ENCODE peak calls at places on chromosomes 12 and 14, in five cellular contexts. F is breast epithelium, Z is suprapubic skin, P is esophagus muscularis mucosa, N is sigmoid colon. D is an unnamed sample.

GRCh38 chr12:123034022-123034541 is 53.6 kb downstream of the ARL6IP4 start:
- DNase-seq in F (no peak), Z (no peak), P (no peak), N (no peak), D (no peak)

GRCh38 chr12:104506691-104507401 is 50.1 kb downstream of the CHST11 start:
- DNase-seq in F (no peak), Z (no peak), P (no peak), N (no peak), D (no peak)

GRCh38 chr12:105775351-105775750 is 363.4 kb downstream of the NUAK1 start:
- DNase-seq in F (no peak), Z (no peak), P (no peak), N (no peak), D (no peak)

GRCh38 chr12:40101747-40102146 is 4.1 kb downstream of the SLC2A13 start:
- DNase-seq in F (no peak), Z (no peak), P (no peak), N (no peak), D (no peak)

GRCh38 chr14:39431416-39432178 is 636 bp downstream of the FBXO33 start:
- DNase-seq in F (peak), Z (peak), P (no peak), N (peak), D (peak)

GRCh38 chr12:74317078-74317581 is 220.5 kb upstream of the ATXN7L3B start:
- DNase-seq in F (no peak), Z (no peak), P (no peak), N (no peak), D (no peak)

GRCh38 chr14:33951183-33951840 is 438 bp upstream of the EGLN3 start:
- DNase-seq in F (no peak), Z (no peak), P (no peak), N (no peak), D (no peak)

GRCh38 chr12:24945039-24945438 is 3.9 kb downstream of the BCAT1 start:
- DNase-seq in F (no peak), Z (no peak), P (no peak), N (no peak), D (no peak)

GRCh38 chr14:103109789-103110415 is 13.4 kb upstream of the TNFAIP2 start:
- DNase-seq in F (no peak), Z (no peak), P (no peak), N (no peak), D (no peak)

GRCh38 chr12:2813573-2814185 is 1.2 kb downstream of the ITFG2 start:
- DNase-seq in F (no peak), Z (no peak), P (no peak), N (no peak), D (no peak)

GRCh38 chr12:46664771-46665287 is 161.0 kb downstream of the SLC38A4 start:
- DNase-seq in F (no peak), Z (no peak), P (no peak), N (no peak), D (no peak)

GRCh38 chr12:130441771-130442760 is 104.4 kb downstream of the PIWIL1 start:
- DNase-seq in F (no peak), Z (no peak), P (no peak), N (no peak), D (no peak)

GRCh38 chr14:39860837-39861236 is 428.6 kb upstream of the FBXO33 start:
- DNase-seq in F (no peak), Z (no peak), P (no peak), N (no peak), D (no peak)

GRCh38 chr14:94571950-94572349 is 9.3 kb upstream of the SERPINA5 start:
- DNase-seq in F (no peak), Z (no peak), P (no peak), N (no peak), D (no peak)

GRCh38 chr14:86532219-86532618 is 1002.3 kb downstream of the FLRT2 start:
- DNase-seq in F (no peak), Z (no peak), P (no peak), N (no peak), D (no peak)

GRCh38 chr14:73815849-73816816 is 35.5 kb upstream of the PTGR2 start:
- DNase-seq in F (no peak), Z (no peak), P (no peak), N (no peak), D (no peak)

GRCh38 chr12:106950591-106950990 is 5.1 kb upstream of the TMEM263 start:
- DNase-seq in F (no peak), Z (no peak), P (no peak), N (no peak), D (no peak)

GRCh38 chr12:70002912-70003255 is 177.9 kb downstream of the MYRFL start:
- DNase-seq in F (no peak), Z (no peak), P (no peak), N (no peak), D (no peak)

GRCh38 chr12:4910502-4911315 is 1.0 kb downstream of the KCNA1 start:
- DNase-seq in F (no peak), Z (no peak), P (peak), N (no peak), D (peak)

GRCh38 chr12:112283541-112283940 is 98.7 kb downstream of the HECTD4 start:
- DNase-seq in F (no peak), Z (no peak), P (no peak), N (no peak), D (no peak)

GRCh38 chr12:67382206-67382871 is 113.2 kb downstream of the CAND1 start:
- DNase-seq in F (no peak), Z (no peak), P (no peak), N (no peak), D (no peak)

DNA sequence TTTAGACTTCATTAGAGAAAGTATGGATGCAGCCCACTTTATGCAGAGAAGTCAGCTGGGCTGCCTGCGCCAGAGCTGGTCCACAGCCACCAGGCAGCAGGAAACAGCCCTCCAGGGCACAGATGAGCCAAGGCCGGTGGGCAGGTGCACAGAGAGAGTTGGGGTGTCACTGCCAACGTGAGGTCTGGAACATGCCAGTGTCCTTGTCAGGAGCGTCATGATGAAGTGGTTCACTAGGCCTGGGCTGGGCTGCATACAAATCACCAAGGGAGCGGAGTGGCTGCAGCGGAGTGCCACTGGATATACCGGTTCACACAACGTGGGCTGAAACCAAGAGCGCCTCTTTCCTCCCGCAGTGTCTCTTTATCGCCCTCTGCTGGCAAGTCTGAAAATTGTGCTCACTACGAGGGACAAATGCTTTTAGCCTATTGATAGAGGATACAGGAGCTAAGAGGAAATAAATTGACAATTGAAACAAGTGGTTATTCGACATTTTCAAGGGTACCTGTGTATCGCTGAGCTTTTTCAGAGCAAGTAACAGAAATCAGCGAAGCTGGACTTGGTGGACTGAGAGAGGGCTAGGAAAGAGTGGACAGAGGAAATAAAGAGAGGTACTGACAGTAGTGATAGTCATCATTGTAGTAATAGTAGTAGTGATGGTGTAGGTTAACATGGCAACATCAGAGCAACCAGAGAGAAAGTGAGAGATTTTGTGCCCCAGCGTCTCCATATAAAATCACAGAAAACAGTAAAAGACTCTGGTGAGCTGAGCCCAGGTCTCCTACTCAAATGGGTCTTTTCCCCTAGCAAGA is 52.0 kb upstream of the ITPR2 start:
- DNase-seq in F (peak), Z (peak), P (peak), N (peak), D (peak)
- TF ChIP-seq POLR2AphosphoS5 in F (peak), Z (no peak), P (peak), N (no peak), D (no peak)

GRCh38 chr14:51979399-51979709 is 10.0 kb upstream of the RTRAF start:
- DNase-seq in F (no peak), Z (no peak), P (no peak), N (no peak), D (no peak)

GRCh38 chr14:51977075-51977474 is 12.3 kb upstream of the RTRAF start:
- DNase-seq in F (no peak), Z (no peak), P (no peak), N (no peak), D (no peak)

GRCh38 chr14:51978566-51979398 is 10.6 kb upstream of the RTRAF start:
- DNase-seq in F (peak), Z (peak), P (peak), N (peak), D (peak)

DNA sequence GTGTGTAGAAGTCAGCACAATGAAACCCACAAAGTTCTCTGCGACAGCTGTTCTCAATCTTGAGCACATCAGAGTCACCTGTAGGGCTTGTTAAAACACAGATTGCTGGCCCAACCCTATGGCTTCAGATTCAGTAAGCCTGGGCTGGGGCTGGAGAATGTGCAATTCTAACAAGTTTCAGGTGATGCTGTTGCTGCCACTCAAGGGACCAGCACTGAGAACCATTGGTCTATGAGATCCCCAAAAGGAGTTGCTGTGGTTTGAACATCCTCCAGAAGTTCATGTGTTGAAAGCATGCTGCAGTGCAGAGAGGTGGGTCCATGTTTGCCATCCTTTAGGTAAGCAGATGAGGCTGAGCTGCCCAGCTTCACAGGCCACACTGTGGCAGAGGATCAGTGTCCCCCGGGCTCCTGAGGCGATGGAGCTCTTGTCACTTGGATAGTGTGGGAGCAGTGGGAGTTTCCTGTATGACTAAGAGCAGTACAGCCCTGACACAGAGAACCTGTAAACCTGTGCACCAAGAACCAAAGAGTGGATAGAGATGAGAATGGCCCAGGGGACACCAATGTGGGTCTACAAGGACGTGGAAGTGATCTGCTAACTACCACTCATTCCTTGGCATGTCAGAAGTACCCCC is 8.0 kb upstream of the RTRAF start:
- DNase-seq in F (no peak), Z (no peak), P (no peak), N (no peak), D (no peak)
- TF ChIP-seq POLR2AphosphoS5 in F (no peak), Z (no peak), P (no peak), N (no peak), D (no peak)

GRCh38 chr12:82793882-82794281 is 107.2 kb downstream of the TMTC2 start:
- DNase-seq in F (no peak), Z (no peak), P (no peak), N (no peak), D (no peak)

GRCh38 chr12:82788594-82788993 is 101.9 kb downstream of the TMTC2 start:
- DNase-seq in F (no peak), Z (no peak), P (no peak), N (no peak), D (no peak)

DNA sequence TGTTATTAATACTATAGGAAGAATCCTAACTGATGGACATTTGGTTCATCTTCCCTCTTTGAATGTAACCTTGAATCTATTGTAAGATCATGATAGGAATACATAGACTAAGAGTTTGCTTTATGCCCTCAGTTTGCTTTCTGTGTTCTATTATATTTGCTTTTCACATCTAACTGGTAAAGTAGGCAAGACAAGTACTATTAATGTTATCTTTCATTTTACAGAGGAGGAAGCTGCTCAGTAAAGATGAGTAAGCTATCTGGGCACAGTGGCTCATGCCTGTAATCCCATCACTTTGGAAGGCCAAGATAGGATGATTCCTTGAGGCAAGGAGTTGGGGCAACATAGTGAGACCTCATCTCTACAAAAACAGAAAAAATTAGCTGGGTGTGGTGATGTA is 103.0 kb downstream of the TMTC2 start:
- DNase-seq in F (no peak), Z (no peak), P (no peak), N (no peak), D (no peak)
- TF ChIP-seq POLR2AphosphoS5 in F (no peak), Z (no peak), P (no peak), N (no peak), D (no peak)

DNA sequence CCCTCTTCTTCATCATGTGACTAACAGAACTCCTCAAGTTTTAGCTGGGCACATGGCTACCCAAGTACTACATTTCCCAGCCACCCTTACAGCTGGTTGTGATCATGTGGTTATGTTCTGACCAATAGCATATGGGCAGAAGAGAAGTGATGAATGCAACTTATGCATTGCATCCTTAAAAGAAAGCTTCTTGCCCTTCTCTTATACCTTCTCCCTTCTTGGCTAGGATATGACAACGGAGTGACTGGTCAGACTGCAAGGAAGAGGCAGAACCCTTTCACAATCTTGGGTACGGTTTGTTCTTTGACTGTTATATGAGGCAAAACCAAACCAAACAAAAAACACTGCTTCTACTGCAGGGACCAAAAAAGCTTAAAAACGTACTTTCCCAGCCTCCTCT is 66.5 kb upstream of the MAX start:
- DNase-seq in F (no peak), Z (no peak), P (no peak), N (no peak), D (no peak)
- TF ChIP-seq POLR2AphosphoS5 in F (no peak), Z (peak), P (no peak), N (no peak), D (no peak)

GRCh38 chr14:68928770-68929550 is 50.1 kb downstream of the ACTN1 start:
- DNase-seq in F (no peak), Z (no peak), P (no peak), N (no peak), D (no peak)
- TF ChIP-seq POLR2AphosphoS5 in F (no peak), Z (no peak), P (no peak), N (no peak), D (no peak)

GRCh38 chr14:63781686-63782085 is 53.8 kb upstream of the SGPP1 start:
- DNase-seq in F (no peak), Z (no peak), P (no peak), N (no peak), D (no peak)
- TF ChIP-seq POLR2AphosphoS5 in F (no peak), Z (no peak), P (no peak), N (no peak), D (no peak)

GRCh38 chr14:101480747-101481530 is 80.4 kb upstream of the DIO3 start:
- DNase-seq in F (no peak), Z (peak), P (no peak), N (peak), D (no peak)
- TF ChIP-seq POLR2AphosphoS5 in F (no peak), Z (no peak), P (no peak), N (peak), D (no peak)

GRCh38 chr12:90908465-90908864 is 46.5 kb downstream of the CCER1 start:
- DNase-seq in F (no peak), Z (no peak), P (no peak), N (no peak), D (no peak)
- TF ChIP-seq POLR2AphosphoS5 in F (no peak), Z (no peak), P (no peak), N (no peak), D (no peak)

GRCh38 chr14:50943943-50944646 is at the start of gene PYGL:
- DNase-seq in F (no peak), Z (peak), P (peak), N (peak), D (peak)
- TF ChIP-seq POLR2AphosphoS5 in F (no peak), Z (no peak), P (peak), N (peak), D (no peak)

GRCh38 chr12:57591567-57592325 is 754 bp downstream of the PIP4K2C start:
- DNase-seq in F (no peak), Z (no peak), P (no peak), N (no peak), D (no peak)

GRCh38 chr12:57590536-57590891 is 478 bp upstream of the PIP4K2C start:
- DNase-seq in F (no peak), Z (no peak), P (no peak), N (no peak), D (no peak)

GRCh38 chr12:57593187-57593586 is 2.2 kb downstream of the PIP4K2C start:
- DNase-seq in F (no peak), Z (no peak), P (no peak), N (no peak), D (no peak)

GRCh38 chr12:57592551-57593165 is 1.7 kb downstream of the PIP4K2C start:
- DNase-seq in F (no peak), Z (no peak), P (no peak), N (no peak), D (no peak)

DNA sequence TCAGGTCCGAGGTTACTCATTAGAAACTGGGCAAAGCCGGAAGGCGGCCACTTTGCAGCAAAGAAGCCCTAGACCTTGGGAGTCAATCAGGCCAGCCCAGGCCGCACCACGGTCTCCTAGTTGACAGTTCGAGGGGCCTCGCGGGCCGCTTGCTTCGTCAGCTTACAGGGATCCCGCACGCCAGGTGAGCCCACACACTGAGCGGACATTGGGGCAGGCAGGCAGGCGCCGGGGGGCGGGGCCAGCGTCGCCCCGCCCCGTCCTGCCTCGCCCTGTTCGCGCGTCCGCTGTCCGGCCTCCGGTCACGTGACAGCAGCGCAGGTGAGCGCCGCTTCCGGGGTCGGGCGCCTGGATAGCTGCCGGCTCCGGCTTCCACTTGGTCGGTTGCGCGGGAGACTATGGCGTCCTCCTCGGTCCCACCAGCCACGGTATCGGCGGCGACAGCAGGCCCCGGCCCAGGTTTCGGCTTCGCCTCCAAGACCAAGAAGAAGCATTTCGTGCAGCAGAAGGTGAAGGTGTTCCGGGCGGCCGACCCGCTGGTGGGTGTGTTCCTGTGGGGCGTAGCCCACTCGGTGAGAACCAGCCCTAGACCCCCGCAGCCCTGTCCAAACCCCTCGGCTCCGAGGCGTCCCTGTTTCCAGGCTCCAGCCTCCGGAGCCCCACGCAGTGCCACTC is at the start of gene PIP4K2C:
- DNase-seq in F (peak), Z (peak), P (no peak), N (peak), D (peak)
- TF ChIP-seq POLR2AphosphoS5 in F (peak), Z (no peak), P (peak), N (peak), D (peak)

D was measured in GM12892.